ENCODE peak calls at places on chromosomes 7 and 10, in four cellular contexts. One of them, this sample, is unnamed.
A peak's percentile ranks its signal among the peaks of the same experiment; 100 is the strongest.

GRCh38 chr10:72291019-72291532 is 17.4 kb downstream of the DDIT4 start:
- DNase-seq in ACHN: no peak
- DNase-seq in ecto neural progenitor cell: no peak
- DNase-seq in fibroblast of lung: no peak
- DNase-seq in this sample: no peak

GRCh38 chr7:41878331-41879112 is 175.6 kb upstream of the INHBA start:
- DNase-seq in fibroblast of lung: peak; percentile 77
- DNase-seq in ecto neural progenitor cell: no peak
- DNase-seq in ACHN: no peak
- DNase-seq in this sample: no peak

GRCh38 chr7:82605247-82605864 is 161.8 kb upstream of the CACNA2D1 start:
- DNase-seq in ecto neural progenitor cell: no peak
- DNase-seq in fibroblast of lung: peak; percentile 20
- DNase-seq in ACHN: peak; percentile 59
- DNase-seq in this sample: peak; percentile 26

GRCh38 chr10:12719365-12719764 is 282.1 kb downstream of the CCDC3 start:
- DNase-seq in ACHN: no peak
- DNase-seq in fibroblast of lung: peak; percentile 40
- DNase-seq in ecto neural progenitor cell: no peak
- DNase-seq in this sample: no peak

GRCh38 chr7:75743455-75743859 is 4.7 kb upstream of the HIP1 start:
- DNase-seq in fibroblast of lung: no peak
- DNase-seq in ecto neural progenitor cell: no peak
- DNase-seq in ACHN: no peak
- DNase-seq in this sample: no peak

GRCh38 chr10:118840776-118841468 is 86.2 kb upstream of the CACUL1 start:
- DNase-seq in ACHN: no peak
- DNase-seq in fibroblast of lung: no peak
- DNase-seq in ecto neural progenitor cell: no peak
- DNase-seq in this sample: no peak

GRCh38 chr10:126904493-126904806 is 778 bp upstream of the DOCK1 start:
- DNase-seq in ecto neural progenitor cell: no peak
- DNase-seq in ACHN: no peak
- DNase-seq in fibroblast of lung: peak; percentile 32
- DNase-seq in this sample: no peak

GRCh38 chr7:81482600-81483186 is 287.2 kb downstream of the HGF start:
- DNase-seq in ecto neural progenitor cell: no peak
- DNase-seq in fibroblast of lung: peak; percentile 37
- DNase-seq in ACHN: peak; percentile 52
- DNase-seq in this sample: no peak

GRCh38 chr7:43877968-43878864 is 8.9 kb upstream of the MRPS24 start:
- DNase-seq in ecto neural progenitor cell: no peak
- DNase-seq in fibroblast of lung: no peak
- DNase-seq in ACHN: no peak
- DNase-seq in this sample: no peak

GRCh38 chr10:24974978-24975377 is 22.6 kb upstream of the PRTFDC1 start:
- DNase-seq in fibroblast of lung: peak; percentile 82
- DNase-seq in ACHN: no peak
- DNase-seq in ecto neural progenitor cell: no peak
- DNase-seq in this sample: no peak

GRCh38 chr10:60490013-60490412 is 100.3 kb upstream of the ANK3 start:
- DNase-seq in ACHN: peak; percentile 15
- DNase-seq in ecto neural progenitor cell: no peak
- DNase-seq in fibroblast of lung: peak; percentile 86
- DNase-seq in this sample: peak; percentile 53

GRCh38 chr7:118184392-118184899 is 482 bp downstream of the LSM8 start:
- DNase-seq in ACHN: peak; percentile 35
- DNase-seq in ecto neural progenitor cell: no peak
- DNase-seq in fibroblast of lung: peak; percentile 3
- DNase-seq in this sample: no peak

GRCh38 chr7:46930336-46930735 is 651.6 kb downstream of the TNS3 start:
- DNase-seq in ecto neural progenitor cell: no peak
- DNase-seq in fibroblast of lung: peak; percentile 96
- DNase-seq in ACHN: peak; percentile 84
- DNase-seq in this sample: peak; percentile 79

GRCh38 chr10:93206652-93207051 is 133.0 kb downstream of the CYP26A1 start:
- DNase-seq in fibroblast of lung: no peak
- DNase-seq in ecto neural progenitor cell: peak; percentile 67
- DNase-seq in ACHN: no peak
- DNase-seq in this sample: no peak

GRCh38 chr10:78686444-78687060 is 382.2 kb upstream of the ZMIZ1 start:
- DNase-seq in ACHN: no peak
- DNase-seq in ecto neural progenitor cell: peak; percentile 42
- DNase-seq in fibroblast of lung: no peak
- DNase-seq in this sample: no peak

GRCh38 chr10:79410315-79411094 is 34.9 kb downstream of the ZCCHC24 start:
- DNase-seq in ecto neural progenitor cell: no peak
- DNase-seq in fibroblast of lung: no peak
- DNase-seq in ACHN: no peak
- DNase-seq in this sample: no peak

GRCh38 chr7:47751068-47751467 is 169.2 kb upstream of the TNS3 start:
- DNase-seq in fibroblast of lung: no peak
- DNase-seq in ACHN: no peak
- DNase-seq in ecto neural progenitor cell: no peak
- DNase-seq in this sample: no peak

GRCh38 chr7:130207642-130208041 is at the start of gene SSMEM1:
- DNase-seq in ACHN: no peak
- DNase-seq in ecto neural progenitor cell: no peak
- DNase-seq in fibroblast of lung: peak; percentile 66
- DNase-seq in this sample: peak; percentile 36

This sample was measured in kidney glomerular epithelial cell.